ENCODE peak calls at places on chromosome 4, in ten cellular contexts. K is GM03348, M is H4, C is activated T-cell treated with anti-CD3 and anti-CD28 coated beads for 4 hours, L is NCI-H82, O is adipocyte, W is EL, U is NCI-H1105 treated with DMSO at 0.1 percent for 48 hours, Z is fibroblast of villous mesenchyme, T is NCI-H1092 treated with DMSO at 0.1 percent for 48 hours. F is an unnamed sample.

GRCh38 chr4:2634014-2634413 is 97.6 kb downstream of the FAM193A start:
- DNase-seq in W (no peak), L (no peak), C (no peak), K (no peak), U (no peak), Z (no peak), T (no peak), O (no peak), M (no peak), F (no peak)

GRCh38 chr4:142886566-142886965 is 40.5 kb upstream of the INPP4B start:
- DNase-seq in C (no peak), M (no peak), K (no peak), U (no peak), W (no peak), Z (no peak), L (no peak), T (no peak), O (peak), F (no peak)

GRCh38 chr4:184016742-184017668 is 111.9 kb downstream of the STOX2 start:
- DNase-seq in M (peak), U (no peak), L (no peak), O (no peak), Z (peak), C (no peak), K (no peak), T (no peak), W (no peak), F (no peak)

GRCh38 chr4:15794432-15794831 is 16.3 kb downstream of the CD38 start:
- DNase-seq in M (no peak), W (no peak), C (no peak), U (no peak), L (no peak), Z (no peak), O (no peak), T (no peak), K (no peak), F (no peak)

GRCh38 chr4:127630152-127630551 is 2.6 kb upstream of the INTU start:
- DNase-seq in Z (no peak), M (no peak), U (no peak), C (no peak), K (no peak), O (no peak), L (no peak), W (no peak), T (no peak), F (no peak)

GRCh38 chr4:187006189-187006618 is 282.5 kb upstream of the FAT1 start:
- DNase-seq in U (no peak), Z (peak), L (no peak), T (no peak), K (peak), C (no peak), W (no peak), O (peak), M (no peak), F (no peak)

GRCh38 chr4:185573651-185574199 is 38.4 kb upstream of the PDLIM3 start:
- DNase-seq in O (peak), M (peak), W (peak), C (no peak), L (peak), U (no peak), Z (peak), T (no peak), K (peak), F (no peak)

GRCh38 chr4:6362896-6363295 is 93.2 kb downstream of the WFS1 start:
- DNase-seq in U (no peak), W (peak), O (peak), T (no peak), Z (peak), L (no peak), K (peak), M (peak), C (no peak), F (no peak)

GRCh38 chr4:152687974-152688599 is 8.3 kb upstream of the TMEM154 start:
- DNase-seq in Z (no peak), W (no peak), L (no peak), T (no peak), U (no peak), M (no peak), O (no peak), K (no peak), C (no peak), F (no peak)

GRCh38 chr4:184384810-184385557 is 89.4 kb downstream of the IRF2 start:
- DNase-seq in T (no peak), W (no peak), M (no peak), C (no peak), K (no peak), O (peak), Z (no peak), L (no peak), U (no peak), F (no peak)